ENCODE peak calls at places on chromosomes 6 and 20, in six cellular contexts. L, O, R, B, F and I are unnamed samples.

GRCh38 chr6:7561153-7561964 is 19.9 kb downstream of the DSP start:
- DNase-seq in L (no peak), O (no peak), R (peak; percentile 27), B (no peak), F (peak; percentile 83), I (no peak)

GRCh38 chr6:156601156-156601820 is 175.9 kb upstream of the ARID1B start:
- DNase-seq in L (no peak), O (no peak), R (no peak), B (no peak), F (no peak), I (no peak)

GRCh38 chr20:1533059-1533458 is 24.4 kb downstream of the SIRPD start:
- DNase-seq in L (no peak), O (no peak), R (no peak), B (no peak), F (no peak), I (no peak)

GRCh38 chr6:84137051-84137375 is 90.4 kb downstream of the CEP162 start:
- DNase-seq in L (no peak), O (no peak), R (peak; percentile 81), B (no peak), F (no peak), I (no peak)

GRCh38 chr6:156864557-156864956 is 87.4 kb downstream of the ARID1B start:
- DNase-seq in L (no peak), O (no peak), R (peak; percentile 12), B (no peak), F (no peak), I (no peak)

GRCh38 chr6:3200682-3201081 is 26.8 kb downstream of the TUBB2B start:
- DNase-seq in L (no peak), O (no peak), R (no peak), B (no peak), F (no peak), I (no peak)

GRCh38 chr20:10536531-10536930 is 101.4 kb downstream of the SLX4IP start:
- DNase-seq in L (no peak), O (no peak), R (peak; percentile 68), B (no peak), F (no peak), I (no peak)

GRCh38 chr20:46631874-46632446 is 19.3 kb downstream of the SLC13A3 start:
- DNase-seq in L (no peak), O (no peak), R (no peak), B (no peak), F (no peak), I (no peak)

GRCh38 chr6:2576499-2576898 is 174.2 kb downstream of the MYLK4 start:
- DNase-seq in L (no peak), O (no peak), R (no peak), B (no peak), F (no peak), I (no peak)

GRCh38 chr20:35708502-35708901 is 9.3 kb downstream of the ROMO1 start:
- DNase-seq in L (no peak), O (no peak), R (no peak), B (no peak), F (no peak), I (no peak)

GRCh38 chr6:110628330-110628729 is 151.9 kb upstream of the SLC22A16 start:
- DNase-seq in L (no peak), O (no peak), R (peak; percentile 91), B (no peak), F (no peak), I (no peak)

GRCh38 chr6:13392462-13392861 is 64.1 kb upstream of the TBC1D7 start:
- DNase-seq in L (no peak), O (no peak), R (no peak), B (no peak), F (no peak), I (no peak)

GRCh38 chr6:56851104-56851503 is 103.8 kb upstream of the BEND6 start:
- DNase-seq in L (peak; percentile 30), O (no peak), R (peak; percentile 74), B (no peak), F (no peak), I (no peak)

GRCh38 chr6:124536792-124537191 is 425.4 kb upstream of the RNF217 start:
- DNase-seq in L (no peak), O (no peak), R (no peak), B (no peak), F (no peak), I (no peak)

GRCh38 chr6:170456886-170457698 is 96.0 kb downstream of the PSMB1 start:
- DNase-seq in L (no peak), O (no peak), R (no peak), B (no peak), F (no peak), I (no peak)

GRCh38 chr6:54579011-54579410 is 267.6 kb upstream of the FAM83B start:
- DNase-seq in L (no peak), O (no peak), R (no peak), B (no peak), F (no peak), I (no peak)

GRCh38 chr20:59988141-59988540 is 29.9 kb downstream of the CDH26 start:
- DNase-seq in L (no peak), O (peak; percentile 26), R (peak; percentile 11), B (peak; percentile 46), F (no peak), I (no peak)

GRCh38 chr6:24581084-24581669 is 64.8 kb downstream of the KIAA0319 start:
- DNase-seq in L (peak; percentile 57), O (peak; percentile 63), R (peak; percentile 50), B (peak; percentile 30), F (peak; percentile 81), I (peak; percentile 89)

GRCh38 chr20:13139459-13140150 is 81.5 kb upstream of the ISM1 start:
- DNase-seq in L (no peak), O (no peak), R (no peak), B (no peak), F (no peak), I (no peak)

GRCh38 chr6:154386848-154387717 is 30.5 kb upstream of the IPCEF1 start:
- DNase-seq in L (no peak), O (no peak), R (peak; percentile 97), B (no peak), F (no peak), I (no peak)

GRCh38 chr6:118705799-118706481 is 54.5 kb upstream of the CEP85L start:
- DNase-seq in L (no peak), O (no peak), R (peak; percentile 36), B (no peak), F (peak; percentile 13), I (peak; percentile 22)

GRCh38 chr20:16020971-16021370 is 552.3 kb downstream of the KIF16B start:
- DNase-seq in L (no peak), O (no peak), R (peak; percentile 1), B (peak; percentile 48), F (no peak), I (no peak)

GRCh38 chr6:42555477-42556457 is 8.1 kb upstream of the UBR2 start:
- DNase-seq in L (no peak), O (no peak), R (peak; percentile 32), B (no peak), F (peak; percentile 81), I (no peak)

GRCh38 chr6:100372326-100372725 is 92.4 kb downstream of the SIM1 start:
- DNase-seq in L (no peak), O (no peak), R (no peak), B (no peak), F (no peak), I (no peak)

GRCh38 chr20:9389321-9389720 is 125.1 kb upstream of the LAMP5 start:
- DNase-seq in L (no peak), O (no peak), R (no peak), B (no peak), F (peak; percentile 54), I (no peak)
- H3K4me1 ChIP-seq in L (no peaks in the 10 kb centered on the region), O (no peaks in the 10 kb centered on the region), R (peaks cover 14% of the 10 kb centered on the region), B (peaks cover 4% of the 10 kb centered on the region), F (no peaks in the 10 kb centered on the region), I (no peaks in the 10 kb centered on the region)

DNA sequence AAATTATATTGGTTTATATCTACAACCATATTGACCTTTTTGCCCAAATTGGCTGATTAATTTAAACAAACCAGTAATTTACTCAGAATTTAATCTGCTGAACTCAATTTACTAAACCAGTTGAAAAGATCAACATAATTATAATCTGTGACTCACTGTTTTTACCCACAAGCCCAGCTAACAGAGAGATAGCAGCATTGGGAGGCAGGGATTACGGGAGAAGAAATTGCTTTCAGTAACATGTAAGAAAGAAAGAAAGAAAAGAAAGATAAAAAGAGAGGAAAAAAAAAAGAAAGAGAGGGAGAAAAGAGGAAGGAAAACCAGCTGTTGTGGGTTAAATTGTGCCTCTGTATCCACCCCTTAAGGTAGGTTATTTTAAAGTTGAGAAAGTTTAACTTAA is 13.3 kb upstream of the RHAG start:
- DNase-seq in L (no peak), O (no peak), R (no peak), B (no peak), F (no peak), I (no peak)
- H3K4me3 ChIP-seq in L (no peak overlapping the region), O (no peak overlapping the region), R (no peak overlapping the region), B (no peak overlapping the region), F (no peak overlapping the region), I (no peak overlapping the region)

GRCh38 chr6:35192301-35192860 is 21.4 kb upstream of the SCUBE3 start:
- DNase-seq in L (no peak), O (no peak), R (no peak), B (no peak), F (no peak), I (no peak)
- H3K4me1 ChIP-seq in L (no peaks in the 10 kb centered on the region), O (no peaks in the 10 kb centered on the region), R (peaks cover 2% of the 10 kb centered on the region), B (no peaks in the 10 kb centered on the region), F (no peaks in the 10 kb centered on the region), I (no peaks in the 10 kb centered on the region)

GRCh38 chr6:144063744-144064401 is 31.5 kb downstream of the SF3B5 start:
- DNase-seq in L (peak; percentile 91), O (peak; percentile 85), R (no peak), B (peak; percentile 63), F (peak; percentile 95), I (peak; percentile 88)

GRCh38 chr6:144063246-144063743 is 32.1 kb downstream of the SF3B5 start:
- DNase-seq in L (no peak), O (no peak), R (no peak), B (no peak), F (peak; percentile 51), I (no peak)

GRCh38 chr6:144064831-144065668 is 30.3 kb downstream of the SF3B5 start:
- DNase-seq in L (no peak), O (no peak), R (no peak), B (no peak), F (peak; percentile 70), I (no peak)

GRCh38 chr6:144064402-144064830 is 31.0 kb downstream of the SF3B5 start:
- DNase-seq in L (no peak), O (peak; percentile 40), R (no peak), B (no peak), F (peak; percentile 51), I (peak; percentile 36)

DNA sequence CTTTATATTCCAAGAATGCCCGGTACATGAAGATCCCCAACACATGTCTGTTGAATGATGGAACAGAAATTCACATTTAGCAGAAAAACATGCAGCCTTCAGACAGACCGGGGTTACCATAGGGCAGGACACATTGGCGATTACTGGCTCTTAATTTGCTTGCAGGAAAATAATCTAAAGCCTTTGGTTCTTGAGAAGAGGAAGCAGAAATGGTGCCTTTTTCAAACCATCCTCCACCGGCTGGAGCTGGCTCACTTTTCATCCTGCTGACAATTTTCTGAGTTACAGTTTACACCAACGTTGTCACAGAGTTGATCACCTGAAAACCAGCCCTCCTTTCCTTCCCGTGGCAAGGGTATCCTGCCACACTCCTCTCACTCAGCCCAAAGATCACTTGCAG is 32.6 kb downstream of the SF3B5 start:
- DNase-seq in L (no peak), O (no peak), R (no peak), B (no peak), F (no peak), I (no peak)
- H3K4me3 ChIP-seq in L (no peak overlapping the region), O (peak overlapping the region; percentile 83), R (no peak overlapping the region), B (no peak overlapping the region), F (peak overlapping the region; percentile 84), I (no peak overlapping the region)